ENCODE peak calls at places on chromosomes 13 and 19, in five cellular contexts. Y, V, O, F and C are unnamed samples.

GRCh38 chr13:80825276-80825675 is 484.4 kb upstream of the SPRY2 start:
- DNase-seq in F (no peak), O (no peak), Y (no peak), V (no peak), C (no peak)

GRCh38 chr19:37306383-37306963 is 64.4 kb upstream of the ZNF527 start:
- DNase-seq in V (no peak), Y (no peak), O (no peak), F (no peak), C (no peak)

GRCh38 chr13:111604087-111604486 is 283.6 kb downstream of the TEX29 start:
- DNase-seq in Y (no peak), V (no peak), O (no peak), F (no peak), C (no peak)

GRCh38 chr13:57075588-57075987 is 65.1 kb upstream of the PRR20A start:
- DNase-seq in F (no peak), V (no peak), Y (no peak), O (no peak), C (no peak)

GRCh38 chr13:27113436-27113835 is 58.2 kb downstream of the USP12 start:
- DNase-seq in Y (no peak), V (no peak), O (no peak), F (no peak), C (no peak)

GRCh38 chr13:49292742-49293498 is 45.2 kb downstream of the CDADC1 start:
- DNase-seq in O (peak; percentile 49), V (no peak), F (peak; percentile 78), Y (no peak), C (no peak)

GRCh38 chr13:106118050-106118449 is 417.4 kb downstream of the EFNB2 start:
- DNase-seq in Y (no peak), O (no peak), V (no peak), F (no peak), C (no peak)

GRCh38 chr19:20863176-20863575 is 59.9 kb upstream of the ZNF85 start:
- DNase-seq in F (no peak), V (no peak), Y (no peak), O (no peak), C (peak; percentile 35)

GRCh38 chr19:11578342-11579142 is 1.1 kb upstream of the ACP5 start:
- DNase-seq in V (no peak), Y (no peak), F (peak; percentile 90), O (peak; percentile 43), C (no peak)

GRCh38 chr13:28983661-28984060 is 163.5 kb downstream of the MTUS2 start:
- DNase-seq in Y (no peak), O (no peak), F (no peak), V (no peak), C (no peak)

GRCh38 chr19:39941615-39942507 is 7.4 kb upstream of the FCGBP start:
- DNase-seq in O (no peak), F (no peak), Y (peak; percentile 82), V (no peak), C (no peak)

GRCh38 chr19:14369399-14370168 is 11.7 kb upstream of the ADGRE5 start:
- DNase-seq in O (no peak), Y (no peak), F (peak; percentile 67), V (no peak), C (no peak)

GRCh38 chr19:14367016-14367415 is 14.2 kb upstream of the ADGRE5 start:
- DNase-seq in F (no peak), Y (no peak), V (no peak), O (no peak), C (no peak)

GRCh38 chr19:14370169-14370998 is 10.9 kb upstream of the ADGRE5 start:
- DNase-seq in F (no peak), Y (no peak), V (no peak), O (no peak), C (no peak)

GRCh38 chr19:14366529-14366928 is 14.7 kb upstream of the ADGRE5 start:
- DNase-seq in Y (peak; percentile 98), O (peak; percentile 51), V (peak; percentile 92), F (peak; percentile 88), C (peak; percentile 43)

DNA sequence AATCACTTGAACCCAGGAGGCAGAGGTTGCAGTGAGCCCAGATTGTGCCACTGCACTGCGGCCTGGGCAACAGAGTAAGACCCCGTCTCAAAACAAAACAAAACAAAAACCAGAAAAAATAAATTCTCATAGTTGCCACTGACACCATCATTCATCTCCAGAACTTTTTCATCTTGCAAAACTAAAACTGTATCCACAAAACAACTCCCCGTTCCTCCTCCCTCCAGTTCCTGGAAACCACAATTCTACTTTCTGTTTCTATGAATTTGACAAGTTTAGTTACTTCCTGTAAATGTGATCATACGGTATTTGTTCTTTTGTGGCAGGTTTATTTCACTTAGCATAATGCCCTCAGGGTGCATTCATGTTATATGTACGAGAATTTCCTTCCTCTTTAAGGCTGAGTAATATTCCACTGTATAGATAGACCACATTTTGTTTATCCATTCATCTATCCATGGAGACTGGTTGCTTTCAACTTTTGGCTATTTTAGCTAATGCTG is 13.2 kb upstream of the ADGRE5 start:
- DNase-seq in V (no peak), Y (no peak), O (no peak), F (no peak), C (no peak)
- TF ChIP-seq JUND in V (no peak), Y (no peak), O (no peak), F (no peak), C (no peak)

GRCh38 chr13:113980489-113981064 is 6.7 kb upstream of the C13orf46 start:
- DNase-seq in V (no peak), Y (no peak), F (no peak), O (no peak), C (no peak)
- TF ChIP-seq JUND in V (no peak), Y (no peak), F (no peak), O (no peak), C (no peak)

GRCh38 chr13:45786293-45786920 is 65.1 kb downstream of the SIAH3 start:
- DNase-seq in Y (no peak), V (no peak), O (peak; percentile 34), F (no peak), C (no peak)
- TF ChIP-seq JUND in Y (no peak), V (no peak), O (no peak), F (no peak), C (no peak)

DNA sequence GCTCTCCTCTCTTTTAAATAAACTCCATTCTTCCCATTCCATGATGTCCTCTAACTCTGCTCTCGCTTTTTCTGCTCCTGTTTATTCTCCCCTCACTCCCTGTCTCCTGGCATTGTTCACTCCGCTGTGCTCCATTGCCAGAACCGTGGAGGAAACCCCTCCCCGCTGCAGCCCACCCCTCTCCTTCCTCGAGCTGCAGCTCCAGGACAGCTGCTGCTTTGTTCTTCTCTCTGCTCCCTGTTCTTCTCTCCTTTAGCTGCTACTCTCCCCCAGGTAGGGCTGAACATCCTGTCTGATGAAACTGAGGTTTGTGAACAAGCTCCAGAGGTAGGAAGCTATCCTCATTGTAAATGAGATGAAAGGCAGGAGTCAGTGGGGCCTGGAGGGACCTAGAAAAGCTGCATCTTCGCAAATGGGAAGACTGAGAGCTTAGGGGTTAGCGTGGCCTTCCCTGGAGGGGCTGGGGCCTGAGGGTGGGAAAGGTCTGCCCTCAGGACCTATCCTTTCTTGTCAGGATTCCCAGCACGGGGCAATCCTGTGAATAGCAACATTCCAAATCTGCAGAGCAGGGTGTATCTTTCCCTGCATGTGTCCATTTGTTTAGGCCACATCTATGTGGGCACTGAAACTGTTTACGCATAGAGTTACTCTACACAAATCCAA is 243.7 kb downstream of the DNAJC15 start:
- DNase-seq in Y (no peak), V (no peak), O (no peak), F (no peak), C (no peak)
- TF ChIP-seq JUND in Y (no peak), V (no peak), O (no peak), F (no peak), C (no peak)

GRCh38 chr13:76519685-76520084 is 366.5 kb downstream of the KCTD12 start:
- DNase-seq in V (no peak), O (no peak), F (no peak), Y (no peak), C (no peak)

GRCh38 chr13:76512676-76513277 is 373.4 kb downstream of the KCTD12 start:
- DNase-seq in O (peak; percentile 11), V (no peak), Y (no peak), F (no peak), C (no peak)

DNA sequence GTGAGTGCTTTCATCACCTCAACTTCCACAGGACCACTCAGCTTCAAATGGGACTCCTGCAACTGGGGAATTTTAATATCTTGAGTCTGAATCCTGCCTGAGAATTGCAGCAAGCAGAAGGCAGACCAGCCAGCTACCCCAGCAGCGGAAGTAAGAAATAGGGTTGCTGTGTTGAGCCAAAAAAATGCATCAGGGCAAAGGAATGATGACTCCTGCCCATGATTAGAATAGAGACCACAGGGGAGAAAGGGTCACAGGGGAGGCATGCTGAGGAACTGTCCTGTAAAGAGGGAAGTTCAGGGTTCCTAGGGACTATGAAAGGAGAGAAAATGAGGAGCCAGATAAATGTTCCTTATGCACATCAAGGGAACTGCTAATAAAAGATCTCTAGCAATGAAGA is 370.2 kb downstream of the KCTD12 start:
- DNase-seq in O (no peak), F (no peak), Y (no peak), V (no peak), C (no peak)
- TF ChIP-seq JUND in O (peak; percentile 52), F (no peak), Y (no peak), V (no peak), C (no peak)

GRCh38 chr19:14142262-14143190 is 6.1 kb upstream of the ASF1B start:
- DNase-seq in O (no peak), F (peak; percentile 68), V (no peak), Y (no peak), C (no peak)
- TF ChIP-seq JUND in O (no peak), F (peak; percentile 48), V (no peak), Y (no peak), C (no peak)

GRCh38 chr19:45767410-45767880 is 1.6 kb downstream of the SIX5 start:
- DNase-seq in O (no peak), F (peak; percentile 89), V (no peak), Y (no peak), C (peak; percentile 87)
- TF ChIP-seq JUND in O (no peak), F (no peak), V (no peak), Y (no peak), C (no peak)

GRCh38 chr13:60788156-60788829 is 391.3 kb downstream of the TDRD3 start:
- DNase-seq in Y (no peak), V (no peak), F (no peak), O (no peak), C (no peak)
- TF ChIP-seq JUND in Y (no peak), V (no peak), F (no peak), O (no peak), C (no peak)

GRCh38 chr13:95098916-95099315 is 202.3 kb downstream of the ABCC4 start:
- DNase-seq in Y (no peak), V (no peak), F (no peak), O (no peak), C (no peak)

GRCh38 chr13:95099541-95099940 is 201.7 kb downstream of the ABCC4 start:
- DNase-seq in F (no peak), V (no peak), O (no peak), Y (no peak), C (no peak)

GRCh38 chr13:95106562-95106961 is 194.7 kb downstream of the ABCC4 start:
- DNase-seq in V (no peak), F (no peak), Y (no peak), O (no peak), C (no peak)

DNA sequence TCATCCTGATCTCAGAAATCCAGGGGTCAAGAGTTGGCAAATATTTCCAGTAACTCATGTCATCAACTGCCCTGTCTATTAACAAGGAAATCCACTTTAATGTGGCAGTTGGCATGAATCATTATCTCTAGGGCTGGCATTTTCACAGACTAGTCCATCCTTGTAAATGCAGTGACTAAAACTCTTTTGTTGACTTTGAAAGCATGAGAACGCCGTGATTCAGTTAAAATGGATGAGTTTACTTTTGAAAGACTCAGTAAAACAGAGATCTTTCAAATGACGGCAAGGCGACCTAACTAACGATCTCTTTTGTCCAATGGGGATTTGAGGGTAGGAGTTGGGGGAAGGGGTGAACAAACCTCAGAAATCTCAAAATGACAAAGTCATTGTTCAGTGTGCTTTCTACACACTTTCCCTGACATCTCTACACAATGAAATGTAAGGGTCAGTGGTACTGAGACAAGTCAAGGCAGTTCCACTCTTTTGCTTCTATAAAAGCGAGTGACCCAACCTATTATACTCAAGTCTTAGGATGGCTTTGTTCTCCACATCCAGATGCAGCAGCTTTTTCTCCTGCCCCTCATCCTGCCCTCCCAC is 200.6 kb downstream of the ABCC4 start:
- DNase-seq in V (no peak), O (no peak), Y (peak; percentile 21), F (no peak), C (no peak)
- TF ChIP-seq JUND in V (peak; percentile 25), O (peak; percentile 68), Y (no peak), F (no peak), C (no peak)